ENCODE peak calls at places on chromosome 10, in six cellular contexts. H is breast epithelium, N is HCT116, M is GM12878, R is prostate gland, Y is stomach. U is an unnamed sample.

GRCh38 chr10:129926066-129927055 is 37.7 kb downstream of the EBF3 start:
- DNase-seq in H (no peak), N (no peak), M (no peak), R (no peak), Y (no peak), U (no peak)

GRCh38 chr10:96619803-96620773 is 33.3 kb upstream of the TM9SF3 start:
- DNase-seq in H (no peak), N (no peak), M (no peak), R (no peak), Y (no peak), U (no peak)

GRCh38 chr10:31263903-31264302 is 55.1 kb upstream of the ZEB1 start:
- DNase-seq in H (no peak), N (no peak), M (no peak), R (no peak), Y (no peak), U (no peak)

GRCh38 chr10:121518321-121518720 is 79.9 kb downstream of the FGFR2 start:
- DNase-seq in H (no peak), N (no peak), M (no peak), R (no peak), Y (no peak), U (no peak)

GRCh38 chr10:104582604-104582951 is 58.5 kb upstream of the SORCS3 start:
- DNase-seq in H (no peak), N (no peak), M (no peak), R (no peak), Y (no peak), U (no peak)

GRCh38 chr10:99557044-99557443 is 24.3 kb downstream of the NKX2-3 start:
- DNase-seq in H (no peak), N (no peak), M (no peak), R (no peak), Y (no peak), U (no peak)

GRCh38 chr10:31707578-31708411 is 220.8 kb downstream of the ARHGAP12 start:
- DNase-seq in H (no peak), N (no peak), M (peak; percentile 90), R (no peak), Y (no peak), U (no peak)

GRCh38 chr10:77109470-77109994 is 528.1 kb downstream of the KCNMA1 start:
- DNase-seq in H (no peak), N (no peak), M (no peak), R (no peak), Y (no peak), U (no peak)

GRCh38 chr10:19168584-19168983 is 120.0 kb downstream of the MALRD1 start:
- DNase-seq in H (no peak), N (no peak), M (no peak), R (no peak), Y (no peak), U (no peak)

GRCh38 chr10:87505366-87506113 is 847 bp downstream of the MINPP1 start:
- DNase-seq in H (no peak), N (peak; percentile 10), M (no peak), R (peak; percentile 33), Y (peak; percentile 62), U (no peak)

DNA sequence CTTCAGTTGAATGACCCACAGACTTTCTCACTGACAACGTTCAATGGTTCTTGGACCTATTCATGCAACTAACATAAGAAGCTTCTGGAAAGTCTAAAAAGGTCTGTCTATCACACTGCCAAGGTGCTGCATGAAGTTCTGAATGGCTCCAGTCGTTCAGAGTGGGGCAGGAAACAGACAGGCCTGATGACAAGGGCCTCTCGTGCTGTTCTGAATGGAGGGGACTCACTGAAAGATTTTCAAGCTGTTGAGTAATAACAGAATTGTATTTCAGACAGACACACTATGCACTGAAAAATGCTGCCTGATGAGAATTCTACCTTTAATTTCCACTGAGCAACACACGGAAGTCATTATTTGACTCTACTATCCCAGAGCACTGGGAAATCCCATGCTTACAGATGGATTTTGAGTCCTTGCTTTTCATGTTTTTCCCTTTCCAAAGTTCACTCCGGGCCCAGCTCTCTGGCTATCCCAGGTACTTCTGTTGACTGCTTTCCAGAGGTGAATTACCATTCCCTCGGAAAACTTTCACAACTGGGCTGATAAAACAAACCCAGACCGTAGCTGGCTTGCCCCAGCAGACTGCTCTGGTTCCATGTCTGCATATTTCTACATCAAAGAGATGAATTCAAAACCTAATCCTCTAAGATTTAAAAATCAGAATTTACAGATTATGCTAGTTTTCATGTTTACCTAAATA is 204.9 kb upstream of the FRMD4A start:
- DNase-seq in H (no peak), N (no peak), M (no peak), R (no peak), Y (no peak), U (no peak)
- TF ChIP-seq POLR2AphosphoS5 in H (no peak), N (no peak), M (no peak), R (no peak), Y (no peak), U (no peak)

GRCh38 chr10:61937631-61938284 is 36.3 kb downstream of the ARID5B start:
- DNase-seq in H (no peak), N (no peak), M (no peak), R (peak; percentile 54), Y (no peak), U (no peak)

GRCh38 chr10:61936770-61937169 is 35.3 kb downstream of the ARID5B start:
- DNase-seq in H (no peak), N (no peak), M (no peak), R (no peak), Y (no peak), U (no peak)

GRCh38 chr10:61935085-61935484 is 33.6 kb downstream of the ARID5B start:
- DNase-seq in H (no peak), N (no peak), M (no peak), R (no peak), Y (no peak), U (no peak)

GRCh38 chr10:61931620-61932332 is 30.3 kb downstream of the ARID5B start:
- DNase-seq in H (no peak), N (no peak), M (no peak), R (no peak), Y (no peak), U (no peak)

DNA sequence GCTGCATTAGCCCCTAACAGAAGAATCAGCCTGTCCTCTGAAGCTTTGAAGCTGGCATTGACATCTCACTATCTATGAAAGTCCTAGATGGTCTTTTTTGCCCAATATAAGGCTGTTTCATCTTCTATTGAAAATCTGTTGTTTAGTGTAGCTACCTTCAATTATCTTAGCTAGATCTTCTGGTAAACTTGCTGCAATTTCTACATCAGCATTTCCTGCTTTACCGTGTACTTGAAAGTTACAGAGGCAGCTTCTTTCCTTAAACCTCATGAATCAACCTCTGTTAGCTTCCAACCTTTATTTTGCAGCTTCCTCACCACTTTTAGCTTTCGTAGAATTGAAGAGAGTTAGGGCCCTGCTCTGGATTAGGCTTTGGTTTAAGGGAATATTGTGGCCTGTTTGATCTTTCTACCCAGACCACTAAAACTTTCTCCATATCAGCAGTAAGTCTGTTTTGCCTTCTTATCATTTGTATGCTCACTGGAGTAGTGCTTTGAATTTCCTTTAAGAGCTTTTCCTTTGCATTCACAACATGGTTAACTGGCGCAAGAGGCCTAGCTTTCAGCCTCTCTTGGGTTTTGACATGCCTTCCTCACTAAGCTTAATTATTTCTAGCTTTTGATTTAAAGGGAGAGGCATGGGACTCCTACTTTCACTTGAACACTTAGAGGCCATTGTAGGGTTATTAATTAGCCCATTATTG is 32.5 kb downstream of the ARID5B start:
- DNase-seq in H (no peak), N (no peak), M (no peak), R (no peak), Y (no peak), U (no peak)
- H3K4me3 ChIP-seq in H (no peak overlapping the region), N (no peak overlapping the region), M (no peak overlapping the region), R (no peak overlapping the region), Y (no peak overlapping the region), U (no peak overlapping the region)

DNA sequence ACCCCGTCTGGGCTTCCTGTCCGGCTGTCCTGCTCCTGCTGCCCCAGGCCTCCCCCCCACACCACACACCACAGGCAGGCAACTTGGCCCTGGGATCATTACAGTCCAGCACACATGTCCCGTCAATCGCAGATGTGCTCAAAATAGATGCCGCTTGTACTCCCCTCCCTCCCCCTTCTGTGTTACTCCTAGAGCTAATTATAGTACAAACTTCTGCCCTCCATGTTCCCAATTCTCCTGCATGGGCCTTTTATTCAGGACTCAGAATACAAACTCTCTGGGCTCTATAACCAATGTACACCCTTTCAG is at the start of gene SYNPO2L:
- DNase-seq in H (no peak), N (no peak), M (no peak), R (no peak), Y (no peak), U (no peak)
- TF ChIP-seq POLR2A in H (no peak), N (no peak), M (no peak), R (no peak), Y (no peak), U (no peak)

GRCh38 chr10:17617031-17617911 is at the start of gene HACD1:
- DNase-seq in H (peak; percentile 30), N (peak; percentile 59), M (no peak), R (peak; percentile 67), Y (peak; percentile 75), U (no peak)
- TF ChIP-seq POLR2AphosphoS5 in H (no peak), N (peak; percentile 74), M (no peak), R (peak; percentile 37), Y (peak; percentile 62), U (no peak)

DNA sequence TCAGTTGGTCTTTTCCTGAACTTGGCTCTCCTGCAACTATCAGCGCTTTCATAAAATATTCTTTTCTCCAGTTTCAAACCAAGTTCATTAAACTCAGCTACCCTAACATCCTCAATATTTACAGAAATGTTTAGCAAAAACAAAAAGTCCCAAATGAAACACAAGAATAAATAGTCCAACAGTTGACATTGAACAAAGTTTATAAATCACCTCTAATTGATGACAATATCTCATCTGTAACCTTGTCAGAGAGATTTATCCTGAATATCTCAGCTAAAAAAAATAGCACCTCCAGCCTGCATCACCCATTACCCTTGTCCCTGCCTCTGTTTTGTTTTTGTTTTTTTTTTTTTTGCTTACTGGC is 76.1 kb downstream of the ANK3 start:
- DNase-seq in H (no peak), N (no peak), M (no peak), R (no peak), Y (no peak), U (no peak)
- H3K4me3 ChIP-seq in H (no peak overlapping the region), N (peak overlapping the region; percentile 37), M (no peak overlapping the region), R (no peak overlapping the region), Y (no peak overlapping the region), U (no peak overlapping the region)

GRCh38 chr10:75029420-75029819 is 82.0 kb upstream of the SAMD8 start:
- DNase-seq in H (no peak), N (no peak), M (no peak), R (no peak), Y (no peak), U (no peak)

GRCh38 chr10:75032119-75032518 is 79.3 kb upstream of the SAMD8 start:
- DNase-seq in H (no peak), N (no peak), M (no peak), R (no peak), Y (no peak), U (no peak)

GRCh38 chr10:75029874-75030273 is 81.6 kb upstream of the SAMD8 start:
- DNase-seq in H (no peak), N (no peak), M (no peak), R (no peak), Y (no peak), U (peak; percentile 70)

GRCh38 chr10:75030371-75030770 is 81.1 kb upstream of the SAMD8 start:
- DNase-seq in H (no peak), N (no peak), M (no peak), R (no peak), Y (no peak), U (peak; percentile 74)

DNA sequence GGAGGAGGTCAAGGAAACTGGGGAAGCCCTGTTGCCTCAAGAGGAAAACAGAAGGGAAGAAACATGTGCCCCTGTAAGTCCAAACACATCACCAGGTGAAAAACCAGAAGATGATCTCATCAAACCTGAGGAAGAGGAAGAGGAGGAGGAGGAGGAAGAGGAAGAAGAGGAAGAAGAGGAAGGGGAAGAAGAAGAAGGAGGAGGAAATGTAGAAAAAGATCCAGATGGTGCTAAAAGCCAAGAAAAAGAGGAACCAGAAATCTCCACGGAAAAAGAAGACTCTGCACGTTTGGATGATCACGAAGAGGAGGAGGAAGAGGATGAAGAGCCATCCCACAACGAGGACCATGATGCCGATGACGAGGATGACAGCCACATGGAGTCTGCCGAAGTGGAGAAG is 82.7 kb upstream of the SAMD8 start:
- DNase-seq in H (no peak), N (no peak), M (no peak), R (no peak), Y (no peak), U (no peak)
- TF ChIP-seq POLR2A in H (no peak), N (no peak), M (no peak), R (no peak), Y (no peak), U (no peak)